ENCODE peak calls at places on chromosome 5, in eight cellular contexts. H, I, J, C, W, F, B and Q are unnamed samples.

GRCh38 chr5:163460562-163461176 is at the start of gene HMMR:
- DNase-seq in J (no peak), W (peak), F (no peak), C (no peak), H (no peak), I (no peak), B (no peak), Q (no peak)

GRCh38 chr5:75053286-75054109 is 1.1 kb upstream of the GCNT4 start:
- DNase-seq in C (peak), F (no peak), H (no peak), J (peak), W (peak), I (peak), B (peak), Q (peak)

GRCh38 chr5:137566780-137567179 is 67.7 kb upstream of the SPOCK1 start:
- DNase-seq in W (no peak), F (no peak), J (no peak), H (no peak), I (peak), C (no peak), B (no peak), Q (no peak)

GRCh38 chr5:139263431-139263975 is 30.0 kb upstream of the MATR3 start:
- DNase-seq in W (no peak), B (no peak), C (no peak), F (no peak), H (no peak), I (no peak), J (no peak), Q (no peak)

GRCh38 chr5:179906795-179907569 is 715 bp downstream of the TBC1D9B start:
- DNase-seq in F (peak), J (no peak), W (peak), B (peak), H (no peak), I (peak), C (no peak), Q (peak)

GRCh38 chr5:126369995-126370731 is 53.0 kb upstream of the GRAMD2B start:
- DNase-seq in H (no peak), C (no peak), W (peak), I (no peak), J (no peak), B (no peak), F (no peak), Q (no peak)

GRCh38 chr5:176596689-176597416 is 13.1 kb downstream of the GPRIN1 start:
- DNase-seq in I (no peak), W (no peak), C (peak), B (peak), F (no peak), H (no peak), J (peak), Q (peak)

GRCh38 chr5:157915638-157916037 is 56.7 kb upstream of the CLINT1 start:
- DNase-seq in H (no peak), C (no peak), I (peak), F (no peak), J (no peak), B (no peak), W (no peak), Q (no peak)

GRCh38 chr5:145838276-145838675 is 3.1 kb upstream of the PRELID2 start:
- DNase-seq in J (no peak), F (no peak), W (no peak), B (no peak), I (no peak), H (no peak), C (no peak), Q (no peak)

GRCh38 chr5:34501033-34501432 is 155.1 kb upstream of the RAI14 start:
- DNase-seq in B (no peak), F (no peak), J (no peak), W (no peak), I (no peak), H (no peak), C (no peak), Q (no peak)

GRCh38 chr5:57655228-57655627 is 172.6 kb upstream of the ACTBL2 start:
- DNase-seq in F (no peak), W (no peak), H (no peak), B (no peak), I (no peak), J (no peak), C (no peak), Q (no peak)

GRCh38 chr5:66829826-66830225 is 233.6 kb downstream of the MAST4 start:
- DNase-seq in W (no peak), C (no peak), B (no peak), H (no peak), F (no peak), J (no peak), I (peak), Q (no peak)